ENCODE peak calls at places on chromosomes 5 and 9, in nine cellular contexts. One of them, this sample, is unnamed.

GRCh38 chr9:136342191-136343120 is 15.1 kb downstream of the GPSM1 start:
- DNase-seq in Calu3: peak
- DNase-seq in central memory CD4-positive, alpha-beta T cell: peak
- DNase-seq in HuH-7.5: no peak
- DNase-seq in NCI-H1092 treated with DMSO at 0.1 percent for 48 hours: no peak
- DNase-seq in A172: no peak
- DNase-seq in GM03348: peak
- DNase-seq in 8988T: peak
- DNase-seq in activated CD8-positive, alpha-beta memory T cell treated with anti-CD3 and anti-CD28 coated beads, Interleukin-2, amount 10 ng/mL, durations not matched to agents 7 days and 5 days: peak
- DNase-seq in this sample: peak

GRCh38 chr5:133244242-133244641 is 192.4 kb downstream of the HSPA4 start:
- DNase-seq in Calu3: no peak
- DNase-seq in central memory CD4-positive, alpha-beta T cell: no peak
- DNase-seq in HuH-7.5: no peak
- DNase-seq in NCI-H1092 treated with DMSO at 0.1 percent for 48 hours: peak
- DNase-seq in A172: no peak
- DNase-seq in GM03348: no peak
- DNase-seq in 8988T: no peak
- DNase-seq in activated CD8-positive, alpha-beta memory T cell treated with anti-CD3 and anti-CD28 coated beads, Interleukin-2, amount 10 ng/mL, durations not matched to agents 7 days and 5 days: peak
- DNase-seq in this sample: peak

GRCh38 chr5:1855573-1855972 is 27.2 kb downstream of the IRX4 start:
- DNase-seq in Calu3: no peak
- DNase-seq in central memory CD4-positive, alpha-beta T cell: no peak
- DNase-seq in HuH-7.5: no peak
- DNase-seq in NCI-H1092 treated with DMSO at 0.1 percent for 48 hours: no peak
- DNase-seq in A172: no peak
- DNase-seq in GM03348: no peak
- DNase-seq in 8988T: no peak
- DNase-seq in activated CD8-positive, alpha-beta memory T cell treated with anti-CD3 and anti-CD28 coated beads, Interleukin-2, amount 10 ng/mL, durations not matched to agents 7 days and 5 days: no peak
- DNase-seq in this sample: no peak

GRCh38 chr5:80114856-80115255 is 79.7 kb downstream of the THBS4 start:
- DNase-seq in Calu3: no peak
- DNase-seq in central memory CD4-positive, alpha-beta T cell: no peak
- DNase-seq in HuH-7.5: no peak
- DNase-seq in NCI-H1092 treated with DMSO at 0.1 percent for 48 hours: no peak
- DNase-seq in A172: no peak
- DNase-seq in GM03348: no peak
- DNase-seq in 8988T: no peak
- DNase-seq in activated CD8-positive, alpha-beta memory T cell treated with anti-CD3 and anti-CD28 coated beads, Interleukin-2, amount 10 ng/mL, durations not matched to agents 7 days and 5 days: no peak
- DNase-seq in this sample: no peak

GRCh38 chr9:106929471-106930198 is 66.7 kb downstream of the ZNF462 start:
- DNase-seq in Calu3: no peak
- DNase-seq in central memory CD4-positive, alpha-beta T cell: no peak
- DNase-seq in HuH-7.5: no peak
- DNase-seq in NCI-H1092 treated with DMSO at 0.1 percent for 48 hours: no peak
- DNase-seq in A172: no peak
- DNase-seq in GM03348: no peak
- DNase-seq in 8988T: no peak
- DNase-seq in activated CD8-positive, alpha-beta memory T cell treated with anti-CD3 and anti-CD28 coated beads, Interleukin-2, amount 10 ng/mL, durations not matched to agents 7 days and 5 days: no peak
- DNase-seq in this sample: no peak

GRCh38 chr9:105694320-105694847 is at the start of gene TMEM38B:
- DNase-seq in Calu3: peak
- DNase-seq in central memory CD4-positive, alpha-beta T cell: peak
- DNase-seq in HuH-7.5: peak
- DNase-seq in NCI-H1092 treated with DMSO at 0.1 percent for 48 hours: peak
- DNase-seq in A172: peak
- DNase-seq in GM03348: peak
- DNase-seq in 8988T: peak
- DNase-seq in activated CD8-positive, alpha-beta memory T cell treated with anti-CD3 and anti-CD28 coated beads, Interleukin-2, amount 10 ng/mL, durations not matched to agents 7 days and 5 days: peak
- DNase-seq in this sample: peak

GRCh38 chr5:171388816-171389168 is 1.1 kb downstream of the NPM1 start:
- DNase-seq in Calu3: no peak
- DNase-seq in central memory CD4-positive, alpha-beta T cell: no peak
- DNase-seq in HuH-7.5: no peak
- DNase-seq in NCI-H1092 treated with DMSO at 0.1 percent for 48 hours: no peak
- DNase-seq in A172: no peak
- DNase-seq in GM03348: no peak
- DNase-seq in 8988T: no peak
- DNase-seq in activated CD8-positive, alpha-beta memory T cell treated with anti-CD3 and anti-CD28 coated beads, Interleukin-2, amount 10 ng/mL, durations not matched to agents 7 days and 5 days: peak
- DNase-seq in this sample: no peak

GRCh38 chr9:75903785-75904360 is 13.4 kb downstream of the PCSK5 start:
- DNase-seq in Calu3: peak
- DNase-seq in central memory CD4-positive, alpha-beta T cell: no peak
- DNase-seq in HuH-7.5: no peak
- DNase-seq in NCI-H1092 treated with DMSO at 0.1 percent for 48 hours: no peak
- DNase-seq in A172: peak
- DNase-seq in GM03348: no peak
- DNase-seq in 8988T: no peak
- DNase-seq in activated CD8-positive, alpha-beta memory T cell treated with anti-CD3 and anti-CD28 coated beads, Interleukin-2, amount 10 ng/mL, durations not matched to agents 7 days and 5 days: no peak
- DNase-seq in this sample: no peak

GRCh38 chr5:37304888-37305287 is 55.7 kb upstream of the CPLANE1 start:
- DNase-seq in Calu3: no peak
- DNase-seq in central memory CD4-positive, alpha-beta T cell: no peak
- DNase-seq in HuH-7.5: no peak
- DNase-seq in NCI-H1092 treated with DMSO at 0.1 percent for 48 hours: no peak
- DNase-seq in A172: no peak
- DNase-seq in GM03348: no peak
- DNase-seq in 8988T: no peak
- DNase-seq in activated CD8-positive, alpha-beta memory T cell treated with anti-CD3 and anti-CD28 coated beads, Interleukin-2, amount 10 ng/mL, durations not matched to agents 7 days and 5 days: no peak
- DNase-seq in this sample: no peak

GRCh38 chr5:15365040-15365439 is 134.9 kb upstream of the FBXL7 start:
- DNase-seq in Calu3: no peak
- DNase-seq in central memory CD4-positive, alpha-beta T cell: no peak
- DNase-seq in HuH-7.5: no peak
- DNase-seq in NCI-H1092 treated with DMSO at 0.1 percent for 48 hours: no peak
- DNase-seq in A172: no peak
- DNase-seq in GM03348: no peak
- DNase-seq in 8988T: no peak
- DNase-seq in activated CD8-positive, alpha-beta memory T cell treated with anti-CD3 and anti-CD28 coated beads, Interleukin-2, amount 10 ng/mL, durations not matched to agents 7 days and 5 days: no peak
- DNase-seq in this sample: no peak

GRCh38 chr9:105290401-105290800 is 46.0 kb downstream of the SLC44A1 start:
- DNase-seq in Calu3: peak
- DNase-seq in central memory CD4-positive, alpha-beta T cell: no peak
- DNase-seq in HuH-7.5: no peak
- DNase-seq in NCI-H1092 treated with DMSO at 0.1 percent for 48 hours: no peak
- DNase-seq in A172: no peak
- DNase-seq in GM03348: peak
- DNase-seq in 8988T: no peak
- DNase-seq in activated CD8-positive, alpha-beta memory T cell treated with anti-CD3 and anti-CD28 coated beads, Interleukin-2, amount 10 ng/mL, durations not matched to agents 7 days and 5 days: no peak
- DNase-seq in this sample: no peak